ENCODE peak calls at places on chromosomes 12 and 14, in seven cellular contexts. U is endodermal cell; S is activated CD8-positive, alpha-beta T cell treated with anti-CD3 and anti-CD28 coated beads, Interleukin-2, amount 10 ng/mL, durations not matched to agents 7 days and 5 days; N is hippocampal formation; T is A549; V is H1; O is NCI-H1092 treated with DMSO at 0.1 percent for 48 hours. C is an unnamed sample.

GRCh38 chr14:69855180-69855817 is 23.9 kb upstream of the SMOC1 start:
- DNase-seq in T (no peak), S (no peak), V (peak; percentile 16), U (no peak), O (no peak), N (no peak), C (peak; percentile 49)

GRCh38 chr12:94167071-94167806 is 18.9 kb downstream of the PLXNC1 start:
- DNase-seq in S (no peak), T (no peak), V (no peak), U (no peak), O (no peak), N (no peak), C (no peak)

GRCh38 chr14:38716871-38717270 is 386.2 kb downstream of the SEC23A start:
- DNase-seq in V (no peak), N (peak; percentile 2), S (no peak), U (no peak), O (peak; percentile 45), T (no peak), C (no peak)

GRCh38 chr14:74618078-74618952 is 6.3 kb upstream of the LTBP2 start:
- DNase-seq in T (peak; percentile 80), O (no peak), N (no peak), U (peak; percentile 57), V (no peak), S (peak; percentile 84), C (no peak)

GRCh38 chr12:68259318-68259940 is 6.0 kb upstream of the IL22 start:
- DNase-seq in T (no peak), N (no peak), V (no peak), O (no peak), S (peak; percentile 63), U (no peak), C (no peak)

GRCh38 chr14:64807588-64807987 is 72.1 kb downstream of the SPTB start:
- DNase-seq in U (no peak), V (no peak), O (no peak), N (no peak), T (no peak), S (no peak), C (no peak)

GRCh38 chr12:18782827-18783226 is 44.9 kb downstream of the CAPZA3 start:
- DNase-seq in N (no peak), U (no peak), V (no peak), S (no peak), T (no peak), O (no peak), C (no peak)

GRCh38 chr14:101944451-101944850 is 19.9 kb upstream of the DYNC1H1 start:
- DNase-seq in T (no peak), O (no peak), U (no peak), V (no peak), S (no peak), N (no peak), C (no peak)

GRCh38 chr14:76951149-76951548 is 77.4 kb downstream of the IRF2BPL start:
- DNase-seq in U (no peak), S (no peak), O (no peak), N (no peak), T (no peak), V (no peak), C (no peak)

GRCh38 chr12:12881495-12881894 is 9.9 kb upstream of the GPRC5A start:
- DNase-seq in N (no peak), T (peak; percentile 90), O (no peak), S (no peak), V (no peak), U (peak; percentile 53), C (no peak)

GRCh38 chr12:51821423-51822260 is 26.9 kb downstream of the FIGNL2 start:
- DNase-seq in O (no peak), V (peak; percentile 77), N (no peak), U (no peak), T (no peak), S (no peak), C (no peak)

GRCh38 chr14:96508900-96509299 is 6.7 kb downstream of the PAPOLA start:
- DNase-seq in N (no peak), V (no peak), O (no peak), S (no peak), T (peak; percentile 8), U (no peak), C (no peak)

GRCh38 chr12:80183939-80184338 is 84.6 kb downstream of the OTOGL start:
- DNase-seq in T (no peak), V (no peak), U (no peak), O (no peak), N (no peak), S (no peak), C (no peak)

GRCh38 chr14:80133457-80133856 is 77.8 kb downstream of the DIO2 start:
- DNase-seq in O (no peak), N (no peak), S (no peak), U (no peak), T (no peak), V (no peak), C (no peak)

GRCh38 chr12:83121886-83122622 is 435.3 kb downstream of the TMTC2 start:
- DNase-seq in T (no peak), N (no peak), S (no peak), V (no peak), O (no peak), U (no peak), C (no peak)

GRCh38 chr12:104410326-104410725 is 46.4 kb upstream of the CHST11 start:
- DNase-seq in U (no peak), O (no peak), S (no peak), T (no peak), V (no peak), N (no peak), C (no peak)

GRCh38 chr14:32986791-32987545 is 48.3 kb downstream of the NPAS3 start:
- DNase-seq in O (no peak), V (no peak), N (peak; percentile 81), S (no peak), T (no peak), U (no peak), C (no peak)

GRCh38 chr14:95652690-95653089 is 33.5 kb upstream of the TCL1B start:
- DNase-seq in T (no peak), S (no peak), O (no peak), N (no peak), U (no peak), V (no peak), C (no peak)

GRCh38 chr12:46451276-46452021 is 78.9 kb upstream of the SLC38A2 start:
- DNase-seq in T (no peak), O (no peak), S (no peak), V (no peak), N (no peak), U (no peak), C (no peak)

GRCh38 chr14:96693986-96694385 is 103.2 kb upstream of the VRK1 start:
- DNase-seq in O (no peak), U (no peak), V (no peak), N (no peak), T (no peak), S (no peak), C (no peak)

GRCh38 chr14:89000007-89000942 is 175.8 kb downstream of the TTC8 start:
- DNase-seq in O (no peak), U (peak; percentile 73), T (peak; percentile 96), N (no peak), V (no peak), S (no peak), C (no peak)

GRCh38 chr12:108033091-108033490 is 96.0 kb upstream of the WSCD2 start:
- DNase-seq in N (no peak), U (peak; percentile 70), T (no peak), O (no peak), S (no peak), V (no peak), C (no peak)

GRCh38 chr12:88339966-88340365 is 197.9 kb downstream of the TMTC3 start:
- DNase-seq in V (no peak), O (no peak), S (no peak), N (no peak), U (no peak), T (no peak), C (no peak)

GRCh38 chr12:123131879-123132402 is 18.9 kb downstream of the PITPNM2 start:
- DNase-seq in T (no peak), U (peak; percentile 62), O (peak; percentile 94), S (peak; percentile 58), N (no peak), V (no peak), C (no peak)

GRCh38 chr12:94714378-94714777 is 64.0 kb upstream of the TMCC3 start:
- DNase-seq in U (no peak), N (no peak), O (no peak), S (no peak), T (no peak), V (no peak), C (no peak)

GRCh38 chr14:99544971-99545370 is 59.0 kb downstream of the CCDC85C start:
- DNase-seq in V (no peak), T (no peak), O (no peak), S (no peak), N (no peak), U (no peak), C (no peak)

GRCh38 chr12:44307506-44308168 is 471.8 kb downstream of the TMEM117 start:
- DNase-seq in T (no peak), O (no peak), U (no peak), N (no peak), S (no peak), V (no peak), C (no peak)